ENCODE peak calls at places on chromosomes 6 and 20, in four cellular contexts. Y, X, E and J are unnamed samples.

GRCh38 chr6:3751019-3751729 is at the start of gene PXDC1:
- DNase-seq in E (no peak), X (no peak), Y (no peak), J (peak; percentile 33)

GRCh38 chr20:49486064-49486463 is 3.6 kb upstream of the KCNB1 start:
- DNase-seq in X (no peak), Y (no peak), E (no peak), J (no peak)

GRCh38 chr6:115899883-115900282 is 160.8 kb downstream of the FRK start:
- DNase-seq in X (no peak), Y (no peak), E (no peak), J (no peak)

GRCh38 chr6:373773-374724 is 17.5 kb upstream of the IRF4 start:
- DNase-seq in E (no peak), Y (no peak), X (no peak), J (peak; percentile 35)

GRCh38 chr6:98782772-98783171 is 51.6 kb upstream of the POU3F2 start:
- DNase-seq in X (no peak), Y (no peak), E (no peak), J (no peak)

GRCh38 chr6:150029749-150030148 is 4.4 kb upstream of the RAET1L start:
- DNase-seq in E (no peak), Y (no peak), X (no peak), J (no peak)

GRCh38 chr6:15614277-15614676 is 48.6 kb downstream of the DTNBP1 start:
- DNase-seq in E (no peak), Y (no peak), X (no peak), J (no peak)

GRCh38 chr6:110944681-110945151 is 13.8 kb upstream of the GTF3C6 start:
- DNase-seq in Y (no peak), E (no peak), X (peak; percentile 86), J (peak; percentile 76)

GRCh38 chr6:33812669-33813068 is 8.9 kb upstream of the MLN start:
- DNase-seq in E (no peak), X (peak; percentile 58), Y (no peak), J (peak; percentile 67)

GRCh38 chr6:144215402-144215931 is 65.2 kb downstream of the STX11 start:
- DNase-seq in Y (no peak), X (no peak), E (peak; percentile 28), J (peak; percentile 32)

GRCh38 chr20:11376406-11376805 is 541.3 kb upstream of the BTBD3 start:
- DNase-seq in E (no peak), X (peak; percentile 31), Y (no peak), J (peak; percentile 50)

GRCh38 chr6:21479140-21479539 is 114.4 kb upstream of the SOX4 start:
- DNase-seq in Y (no peak), E (no peak), X (peak; percentile 45), J (peak; percentile 77)

GRCh38 chr20:58612021-58612700 is 38.9 kb upstream of the STX16 start:
- DNase-seq in X (peak; percentile 55), Y (no peak), E (no peak), J (peak; percentile 37)

GRCh38 chr6:93300661-93301060 is 118.7 kb downstream of the EPHA7 start:
- DNase-seq in Y (no peak), E (no peak), X (no peak), J (no peak)

GRCh38 chr6:49515485-49516146 is 15.9 kb downstream of the GLYATL3 start:
- DNase-seq in X (no peak), E (no peak), Y (no peak), J (no peak)

GRCh38 chr20:44050925-44051660 is 135.9 kb downstream of the JPH2 start:
- DNase-seq in E (no peak), X (no peak), Y (no peak), J (no peak)

GRCh38 chr6:144471986-144472385 is 186.9 kb downstream of the UTRN start:
- DNase-seq in Y (no peak), E (no peak), X (peak; percentile 38), J (peak; percentile 25)

GRCh38 chr20:25196701-25197120 is 1.2 kb downstream of the ENTPD6 start:
- DNase-seq in Y (no peak), E (no peak), X (peak; percentile 7), J (no peak)

GRCh38 chr20:25551413-25552210 is 33.7 kb downstream of the NINL start:
- DNase-seq in X (no peak), Y (no peak), E (no peak), J (no peak)

GRCh38 chr20:62536731-62537401 is 61.1 kb upstream of the GATA5 start:
- DNase-seq in X (no peak), Y (no peak), E (peak; percentile 33), J (peak; percentile 2)

GRCh38 chr6:145138469-145139185 is 596.7 kb downstream of the EPM2A start:
- DNase-seq in E (no peak), Y (no peak), X (no peak), J (no peak)

GRCh38 chr6:37940074-37940847 is 120.7 kb downstream of the ZFAND3 start:
- DNase-seq in E (peak; percentile 20), X (peak; percentile 49), Y (no peak), J (peak; percentile 90)

GRCh38 chr20:38168791-38169589 is 3.9 kb upstream of the TGM2 start:
- DNase-seq in X (no peak), Y (no peak), E (no peak), J (no peak)

GRCh38 chr20:6994452-6994851 is 227.0 kb downstream of the BMP2 start:
- DNase-seq in Y (no peak), E (no peak), X (peak; percentile 31), J (peak; percentile 96)

GRCh38 chr6:84766118-84766683 is 1.8 kb upstream of the TBX18 start:
- DNase-seq in Y (peak; percentile 66), E (no peak), X (peak; percentile 9), J (peak; percentile 74)

GRCh38 chr20:32638848-32639247 is 34.9 kb downstream of the C20orf203 start:
- DNase-seq in Y (no peak), X (peak; percentile 33), E (no peak), J (peak; percentile 65)

GRCh38 chr6:132936641-132937040 is 122.3 kb downstream of the RPS12 start:
- DNase-seq in Y (no peak), E (no peak), X (no peak), J (no peak)

GRCh38 chr6:19838442-19839236 is 1.5 kb downstream of the ID4 start:
- DNase-seq in X (peak; percentile 29), E (peak; percentile 21), Y (no peak), J (peak; percentile 23)

GRCh38 chr6:35370124-35370741 is 27.9 kb downstream of the PPARD start:
- DNase-seq in E (peak; percentile 52), Y (peak; percentile 89), X (peak; percentile 95), J (peak; percentile 83)

GRCh38 chr6:158686311-158686710 is 36.5 kb downstream of the SYTL3 start:
- DNase-seq in Y (no peak), X (no peak), E (no peak), J (no peak)

GRCh38 chr20:49385471-49385870 is 97.0 kb downstream of the KCNB1 start:
- DNase-seq in Y (no peak), X (peak; percentile 22), E (no peak), J (peak; percentile 65)

GRCh38 chr6:152146385-152146784 is 338.9 kb downstream of the ESR1 start:
- DNase-seq in E (no peak), Y (no peak), X (peak; percentile 79), J (peak; percentile 71)

GRCh38 chr6:152151930-152152329 is 344.4 kb downstream of the ESR1 start:
- DNase-seq in E (no peak), Y (no peak), X (no peak), J (no peak)

GRCh38 chr6:152147269-152147668 is 339.8 kb downstream of the ESR1 start:
- DNase-seq in E (no peak), X (no peak), Y (no peak), J (no peak)

GRCh38 chr6:152148412-152148811 is 340.9 kb downstream of the ESR1 start:
- DNase-seq in X (no peak), E (no peak), Y (no peak), J (no peak)

GRCh38 chr6:152150196-152150595 is 342.7 kb downstream of the ESR1 start:
- DNase-seq in X (no peak), E (no peak), Y (no peak), J (peak; percentile 18)
- TF ChIP-seq CTCF in X (no peak), E (no peak), Y (no peak), J (no peak)

GRCh38 chr6:156058356-156058755 is 602.7 kb upstream of the NOX3 start:
- DNase-seq in Y (no peak), E (no peak), X (no peak), J (no peak)

GRCh38 chr6:156057869-156058268 is 602.2 kb upstream of the NOX3 start:
- DNase-seq in X (peak; percentile 16), Y (no peak), E (no peak), J (no peak)

GRCh38 chr6:156053626-156054025 is 598.0 kb upstream of the NOX3 start:
- DNase-seq in E (no peak), X (no peak), Y (no peak), J (no peak)

GRCh38 chr6:156060013-156060412 is 604.4 kb upstream of the NOX3 start:
- DNase-seq in E (no peak), X (no peak), Y (no peak), J (no peak)

DNA sequence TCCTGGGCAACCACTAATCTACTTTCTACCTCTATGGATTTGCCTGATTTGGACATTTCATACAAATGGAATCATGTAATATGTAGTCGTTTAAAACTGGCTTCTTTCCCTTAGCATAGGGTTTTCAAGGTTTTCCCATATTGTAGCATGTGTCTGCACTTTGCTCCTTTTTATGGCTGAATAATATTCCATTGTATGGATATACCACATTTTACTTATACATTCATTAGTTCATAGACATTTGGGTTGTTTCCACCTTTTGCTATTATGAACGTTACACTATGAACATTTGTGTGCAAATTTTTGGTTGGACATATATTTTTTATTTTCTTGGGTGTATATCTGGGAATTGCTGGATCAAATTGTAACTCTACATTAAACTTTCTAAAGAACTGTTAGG is 600.4 kb upstream of the NOX3 start:
- DNase-seq in E (no peak), X (no peak), Y (no peak), J (no peak)
- TF ChIP-seq CTCF in E (no peak), X (no peak), Y (no peak), J (no peak)

GRCh38 chr6:90343581-90343980 is 46.9 kb upstream of the BACH2 start:
- DNase-seq in X (peak; percentile 15), Y (no peak), E (no peak), J (peak; percentile 54)
- TF ChIP-seq CTCF in X (no peak), Y (no peak), E (no peak), J (peak; percentile 41)

DNA sequence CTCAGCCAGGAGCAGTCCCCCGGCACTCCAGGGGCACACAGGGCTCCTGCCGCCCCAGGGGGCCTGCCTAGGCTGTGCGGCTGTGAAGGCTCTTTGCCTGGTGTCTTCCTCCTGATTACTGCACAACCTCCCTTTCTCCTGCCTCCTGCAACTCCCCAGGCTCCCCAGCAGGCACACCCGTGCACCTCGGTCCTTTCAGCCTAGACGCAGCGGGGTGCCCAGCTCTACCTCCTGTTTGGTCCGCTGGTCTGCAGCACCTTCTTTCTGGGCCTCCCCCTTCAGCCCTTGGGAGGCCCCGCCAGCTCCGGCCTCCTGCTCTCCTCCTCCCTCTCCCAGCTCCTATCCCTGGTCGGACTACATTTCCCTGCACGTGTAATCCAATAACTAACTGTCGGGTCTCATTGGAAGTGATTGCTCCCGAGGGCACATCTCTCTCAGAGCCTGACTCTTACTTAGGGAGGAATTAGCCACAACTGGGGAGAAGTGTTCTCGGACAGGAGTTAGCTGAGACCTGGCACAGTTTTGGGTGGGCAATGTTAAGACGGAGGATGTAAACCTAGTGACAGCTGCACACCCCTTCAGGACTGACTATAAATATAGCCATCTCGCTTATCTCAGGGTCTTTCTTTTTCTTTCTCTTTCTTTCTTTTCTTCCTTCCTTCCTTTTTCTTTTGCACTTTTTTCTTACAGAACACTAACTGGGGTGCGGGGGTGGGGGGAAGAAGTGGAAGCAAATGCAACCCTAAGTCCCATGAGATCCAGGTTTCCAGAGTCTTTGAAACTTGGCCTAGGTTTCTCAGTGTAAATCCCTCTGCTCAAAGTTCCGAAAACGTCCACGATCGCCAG is 1.1 kb upstream of the FOXF2 start:
- DNase-seq in Y (no peak), X (no peak), E (no peak), J (peak; percentile 75)
- TF ChIP-seq CTCF in Y (no peak), X (no peak), E (no peak), J (peak; percentile 10)

GRCh38 chr6:41939091-41939847 is 2.3 kb downstream of the CCND3 start:
- DNase-seq in Y (peak; percentile 76), E (peak; percentile 60), X (peak; percentile 30), J (peak; percentile 53)
- TF ChIP-seq CTCF in Y (no peak), E (no peak), X (no peak), J (no peak)